ENCODE peak calls at places on chromosomes 1 and 21, in six cellular contexts. P is fibroblast of mammary gland, S is WTC11, F is bronchial epithelial cell, V is MCF 10A, H is Calu3. J is an unnamed sample.

GRCh38 chr1:178693368-178693767 is 31.7 kb upstream of the RALGPS2 start:
- DNase-seq in V (no peak), P (no peak), S (peak; percentile 47), F (no peak), H (no peak), J (peak; percentile 49)

GRCh38 chr1:226995064-226995965 is 55.2 kb downstream of the COQ8A start:
- DNase-seq in F (no peak), P (no peak), V (no peak), H (no peak), S (no peak), J (no peak)

GRCh38 chr1:201890223-201890622 is 1.5 kb downstream of the SHISA4 start:
- DNase-seq in P (no peak), H (no peak), S (no peak), V (no peak), F (no peak), J (no peak)

GRCh38 chr1:118861216-118861615 is 126.9 kb downstream of the TBX15 start:
- DNase-seq in P (no peak), H (no peak), S (no peak), F (no peak), V (no peak), J (no peak)

GRCh38 chr1:89523597-89524368 is 846 bp upstream of the LRRC8B start:
- DNase-seq in S (peak; percentile 28), P (peak; percentile 75), H (peak; percentile 50), V (peak; percentile 27), F (no peak), J (peak; percentile 47)

GRCh38 chr21:35351434-35351833 is 302.3 kb upstream of the RUNX1 start:
- DNase-seq in S (no peak), P (no peak), H (no peak), V (no peak), F (no peak), J (no peak)

GRCh38 chr1:154843913-154844681 is 26.0 kb downstream of the KCNN3 start:
- DNase-seq in V (no peak), F (no peak), H (no peak), S (no peak), P (no peak), J (no peak)

GRCh38 chr1:154240294-154240831 is 19.6 kb downstream of the UBAP2L start:
- DNase-seq in V (no peak), F (no peak), P (no peak), S (no peak), H (no peak), J (no peak)

GRCh38 chr1:169739980-169740379 is 6.1 kb upstream of the SELE start:
- DNase-seq in S (no peak), F (no peak), V (no peak), H (no peak), P (no peak), J (peak; percentile 78)

GRCh38 chr1:23634840-23635642 is 56.6 kb upstream of the RPL11 start:
- DNase-seq in P (peak; percentile 81), H (peak; percentile 56), S (peak; percentile 61), F (peak; percentile 46), V (peak; percentile 75), J (peak; percentile 87)

GRCh38 chr1:225655509-225656258 is 2.8 kb upstream of the ENAH start:
- DNase-seq in S (no peak), P (peak; percentile 98), H (peak; percentile 40), F (peak; percentile 99), V (peak; percentile 99), J (peak; percentile 98)

GRCh38 chr1:47875831-47876586 is 121.2 kb downstream of the TRABD2B start:
- DNase-seq in F (peak; percentile 10), S (no peak), H (peak; percentile 31), P (peak; percentile 38), V (peak; percentile 24), J (peak; percentile 39)

GRCh38 chr1:82317671-82318070 is 516.9 kb downstream of the ADGRL2 start:
- DNase-seq in P (peak; percentile 31), S (no peak), F (peak; percentile 84), V (peak; percentile 6), H (no peak), J (peak; percentile 9)

GRCh38 chr1:65267291-65268087 is 41.9 kb upstream of the DNAJC6 start:
- DNase-seq in F (no peak), V (no peak), S (no peak), P (no peak), H (no peak), J (no peak)

GRCh38 chr1:93638981-93639380 is 42.7 kb downstream of the BCAR3 start:
- DNase-seq in S (peak; percentile 54), V (no peak), P (no peak), H (no peak), F (no peak), J (no peak)

GRCh38 chr1:24344090-24344742 is 25.1 kb downstream of the GRHL3 start:
- DNase-seq in S (no peak), V (no peak), P (no peak), F (no peak), H (no peak), J (no peak)

GRCh38 chr1:112866151-112866550 is 89.8 kb downstream of the SLC16A1 start:
- DNase-seq in P (peak; percentile 74), V (no peak), H (no peak), F (peak; percentile 80), S (no peak), J (peak; percentile 85)

GRCh38 chr1:103106426-103107321 is 1.6 kb downstream of the COL11A1 start:
- DNase-seq in F (peak; percentile 54), H (peak; percentile 2), P (peak; percentile 56), V (peak; percentile 49), S (peak; percentile 40), J (peak; percentile 72)

GRCh38 chr1:224488806-224489584 is 54.4 kb upstream of the WDR26 start:
- DNase-seq in F (peak; percentile 54), V (peak; percentile 56), H (no peak), P (peak; percentile 50), S (no peak), J (no peak)

GRCh38 chr1:105100102-105100501 is 1350.4 kb downstream of the AMY1C start:
- DNase-seq in P (no peak), F (no peak), S (no peak), V (no peak), H (no peak), J (no peak)

GRCh38 chr1:160567858-160568682 is 11.2 kb downstream of the CD84 start:
- DNase-seq in S (no peak), V (no peak), P (no peak), F (no peak), H (no peak), J (no peak)

GRCh38 chr1:3515774-3516480 is 61.5 kb downstream of the ARHGEF16 start:
- DNase-seq in P (no peak), V (peak; percentile 46), F (peak; percentile 15), H (no peak), S (no peak), J (peak; percentile 17)

GRCh38 chr1:221708076-221708571 is 33.8 kb downstream of the DUSP10 start:
- DNase-seq in V (no peak), H (no peak), F (no peak), P (peak; percentile 38), S (no peak), J (peak; percentile 55)

GRCh38 chr1:31383967-31384366 is 11.1 kb upstream of the FABP3 start:
- DNase-seq in S (no peak), F (no peak), P (no peak), V (no peak), H (no peak), J (no peak)

GRCh38 chr1:112840631-112841624 is 115.1 kb downstream of the SLC16A1 start:
- DNase-seq in V (no peak), H (no peak), P (no peak), S (no peak), F (peak; percentile 36), J (peak; percentile 16)

GRCh38 chr1:230355594-230355993 is 70.5 kb downstream of the PGBD5 start:
- DNase-seq in H (no peak), V (no peak), P (no peak), S (no peak), F (no peak), J (no peak)

GRCh38 chr1:224784606-224785328 is 144.7 kb upstream of the DNAH14 start:
- DNase-seq in H (no peak), F (peak; percentile 65), P (peak; percentile 85), V (no peak), S (no peak), J (no peak)

GRCh38 chr1:83978056-83978455 is 20.9 kb downstream of the TTLL7 start:
- DNase-seq in S (no peak), P (no peak), V (no peak), H (no peak), F (no peak), J (no peak)

DNA sequence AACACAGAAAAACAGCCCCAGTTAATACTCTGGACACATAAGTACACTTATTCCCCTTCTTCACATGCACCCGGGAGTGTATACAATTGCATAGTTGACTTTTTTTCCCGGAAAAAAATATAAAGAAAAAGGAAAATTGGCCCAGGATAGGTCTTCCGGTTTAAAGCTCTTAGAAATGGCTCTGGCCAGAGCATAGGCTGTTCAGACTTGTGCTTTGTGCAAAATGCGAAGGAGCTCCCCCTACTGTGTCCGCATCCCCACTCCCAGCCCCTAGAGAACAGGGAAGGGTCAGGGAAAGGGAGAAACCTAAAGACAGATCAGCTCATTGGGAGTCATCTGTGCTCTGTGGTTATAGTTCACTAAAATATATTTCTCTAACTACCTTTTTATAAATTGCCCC is 5.5 kb upstream of the MTMR11 start:
- DNase-seq in H (no peak), V (peak; percentile 28), S (peak; percentile 53), F (peak; percentile 66), P (peak; percentile 63), J (peak; percentile 51)
- TF ChIP-seq CTCF in H (no peak), V (no peak), S (no peak), F (peak; percentile 42), P (peak; percentile 38), J (peak; percentile 32)

DNA sequence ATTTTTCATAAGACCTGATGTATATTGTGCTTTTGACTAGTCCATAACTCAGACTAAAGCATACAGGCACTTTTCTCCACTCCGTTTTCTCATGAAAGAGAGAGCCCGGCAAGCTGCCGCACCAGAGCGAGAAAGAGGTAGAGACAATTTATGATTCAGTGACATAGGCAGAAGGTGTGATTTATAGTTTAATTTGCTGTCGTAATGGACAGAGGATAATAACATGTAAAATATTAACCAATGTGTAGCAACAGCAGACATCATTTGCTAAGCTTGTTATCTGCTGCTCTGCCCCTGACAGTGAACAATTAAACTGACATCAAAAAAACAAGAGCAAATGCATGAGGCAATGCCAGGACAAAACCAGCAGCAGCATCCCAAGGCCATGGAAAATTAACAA is 213.9 kb downstream of the ATG4C start:
- DNase-seq in S (no peak), H (no peak), P (no peak), V (no peak), F (no peak), J (no peak)
- TF ChIP-seq CTCF in S (no peak), H (no peak), P (no peak), V (no peak), F (no peak), J (no peak)

DNA sequence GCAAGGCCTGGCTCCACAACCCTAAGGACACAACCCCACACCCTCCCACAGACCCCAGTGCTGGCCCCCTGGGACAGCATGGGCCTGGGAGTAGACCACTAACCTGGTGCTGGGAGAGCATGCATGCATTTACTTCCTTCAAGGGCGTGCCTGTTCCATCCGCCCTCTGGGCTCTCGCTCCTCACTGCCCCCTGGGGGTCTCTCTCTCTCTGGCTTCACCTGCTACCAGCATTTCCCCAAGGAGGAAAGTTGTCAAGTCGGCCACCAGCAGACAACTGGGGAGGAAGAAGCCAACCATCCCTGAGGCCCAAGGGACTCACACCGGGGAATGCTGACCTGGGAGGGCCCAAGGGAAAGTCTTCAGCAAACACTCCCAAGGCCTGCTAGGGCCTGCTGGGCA is 6.5 kb downstream of the LRP8 start:
- DNase-seq in F (no peak), H (peak; percentile 17), V (no peak), S (peak; percentile 74), P (no peak), J (no peak)
- TF ChIP-seq CTCF in F (no peak), H (no peak), V (no peak), S (no peak), P (no peak), J (peak; percentile 24)

GRCh38 chr1:145956776-145957442 is 908 bp downstream of the LIX1L start:
- DNase-seq in S (no peak), H (no peak), V (peak; percentile 26), F (no peak), P (peak; percentile 67), J (peak; percentile 85)
- TF ChIP-seq CTCF in S (no peak), H (no peak), V (no peak), F (no peak), P (no peak), J (no peak)

J was measured in cardiac fibroblast.